ENCODE peak calls at places on chromosomes 16 and 17, in five cellular contexts. K is NCI-H526 treated with DMSO at 0.1 percent for 48 hours; E is heart right ventricle; F is mesothelial cell of epicardium; O is stimulated activated CD8-positive, alpha-beta memory T cell treated with anti-CD3 and anti-CD28 coated beads, Interleukin-4, amount 100 ng/mL, for 4 hours. P is an unnamed sample.

GRCh38 chr16:1208239-1208830 is 16.7 kb downstream of the TPSG1 start:
- DNase-seq in F (no peak), E (no peak), O (no peak), K (no peak), P (no peak)

GRCh38 chr17:53796642-53797041 is 26.1 kb upstream of the KIF2B start:
- DNase-seq in K (no peak), E (no peak), F (no peak), O (no peak), P (no peak)

GRCh38 chr17:8479431-8479947 is 43.8 kb downstream of the NDEL1 start:
- DNase-seq in O (no peak), F (no peak), E (peak), K (no peak), P (no peak)

GRCh38 chr17:45325810-45326209 is 9.0 kb upstream of the MAP3K14 start:
- DNase-seq in O (no peak), E (no peak), F (no peak), K (no peak), P (no peak)

GRCh38 chr16:47069841-47070584 is 73.7 kb downstream of the NETO2 start:
- DNase-seq in O (no peak), F (no peak), K (no peak), E (no peak), P (no peak)

GRCh38 chr17:28643979-28644781 is 778 bp downstream of the BLTP2 start:
- DNase-seq in K (peak), E (peak), O (no peak), F (peak), P (no peak)

GRCh38 chr17:42682400-42683384 is at the start of gene CNTNAP1:
- DNase-seq in F (peak), E (peak), O (no peak), K (peak), P (no peak)

GRCh38 chr16:28623172-28623711 is 13.4 kb upstream of the SULT1A1 start:
- DNase-seq in K (no peak), F (no peak), E (peak), O (peak), P (no peak)

GRCh38 chr16:21033707-21034106 is 116.9 kb downstream of the DNAH3 start:
- DNase-seq in E (peak), F (no peak), O (no peak), K (no peak), P (no peak)

GRCh38 chr17:34981538-34982241 is 1.4 kb downstream of the LIG3 start:
- DNase-seq in K (no peak), F (no peak), O (no peak), E (no peak), P (no peak)

GRCh38 chr17:56867948-56868376 is 34.0 kb downstream of the DGKE start:
- DNase-seq in F (no peak), K (no peak), O (no peak), E (no peak), P (no peak)

GRCh38 chr16:57427824-57428223 is 19.4 kb downstream of the CIAPIN1 start:
- DNase-seq in E (no peak), K (no peak), F (no peak), O (no peak), P (no peak)

GRCh38 chr17:66976781-66977201 is 12.3 kb downstream of the CACNG4 start:
- DNase-seq in E (no peak), K (no peak), O (no peak), F (no peak), P (no peak)

GRCh38 chr17:27232328-27232727 is 61.6 kb upstream of the WSB1 start:
- DNase-seq in O (no peak), F (no peak), E (no peak), K (no peak), P (no peak)

GRCh38 chr17:71327376-71328059 is 793.3 kb upstream of the SOX9 start:
- DNase-seq in F (no peak), K (no peak), E (no peak), O (no peak), P (no peak)

GRCh38 chr16:65832269-65832668 is 534.2 kb upstream of the CDH5 start:
- DNase-seq in K (no peak), O (no peak), F (no peak), E (no peak), P (no peak)

GRCh38 chr16:86631441-86631840 is 53.1 kb downstream of the FOXL1 start:
- DNase-seq in E (no peak), K (no peak), F (no peak), O (no peak), P (no peak)

GRCh38 chr17:63930951-63931575 is 1.1 kb downstream of the CD79B start:
- DNase-seq in K (no peak), E (peak), F (no peak), O (no peak), P (no peak)